ENCODE peak calls at places on chromosome 3, in nine cellular contexts. One of them, this sample, is unnamed.

GRCh38 chr3:47469616-47470015 is 6.1 kb downstream of the SCAP start:
- DNase-seq in sigmoid colon: no peak
- DNase-seq in HCT116: no peak
- DNase-seq in HFF-Myc: no peak
- DNase-seq in AG04450: no peak
- DNase-seq in mucosa of descending colon: no peak
- DNase-seq in psoas muscle: no peak
- DNase-seq in nephron progenitor cell: no peak
- DNase-seq in A549: no peak
- DNase-seq in this sample: no peak

GRCh38 chr3:145094355-145094941 is 1066.5 kb downstream of the PLOD2 start:
- DNase-seq in sigmoid colon: no peak
- DNase-seq in HCT116: peak; percentile 41
- DNase-seq in HFF-Myc: peak; percentile 27
- DNase-seq in AG04450: peak; percentile 16
- DNase-seq in mucosa of descending colon: no peak
- DNase-seq in psoas muscle: no peak
- DNase-seq in nephron progenitor cell: no peak
- DNase-seq in A549: peak; percentile 25
- DNase-seq in this sample: no peak

GRCh38 chr3:171339606-171340005 is 120.6 kb downstream of the TNIK start:
- DNase-seq in sigmoid colon: no peak
- DNase-seq in HCT116: no peak
- DNase-seq in HFF-Myc: no peak
- DNase-seq in AG04450: no peak
- DNase-seq in mucosa of descending colon: peak; percentile 82
- DNase-seq in psoas muscle: no peak
- DNase-seq in nephron progenitor cell: no peak
- DNase-seq in A549: no peak
- DNase-seq in this sample: no peak

GRCh38 chr3:167740961-167741587 is 5.6 kb downstream of the SERPINI1 start:
- DNase-seq in sigmoid colon: no peak
- DNase-seq in HCT116: peak; percentile 38
- DNase-seq in HFF-Myc: peak; percentile 11
- DNase-seq in AG04450: no peak
- DNase-seq in mucosa of descending colon: no peak
- DNase-seq in psoas muscle: no peak
- DNase-seq in nephron progenitor cell: peak; percentile 30
- DNase-seq in A549: peak; percentile 44
- DNase-seq in this sample: peak; percentile 20

GRCh38 chr3:30904986-30905385 is 10.5 kb upstream of the GADL1 start:
- DNase-seq in sigmoid colon: no peak
- DNase-seq in HCT116: no peak
- DNase-seq in HFF-Myc: no peak
- DNase-seq in AG04450: no peak
- DNase-seq in mucosa of descending colon: no peak
- DNase-seq in psoas muscle: no peak
- DNase-seq in nephron progenitor cell: no peak
- DNase-seq in A549: no peak
- DNase-seq in this sample: peak; percentile 40

GRCh38 chr3:15007681-15008141 is 57.4 kb downstream of the MRPS25 start:
- DNase-seq in sigmoid colon: no peak
- DNase-seq in HCT116: no peak
- DNase-seq in HFF-Myc: no peak
- DNase-seq in AG04450: peak; percentile 77
- DNase-seq in mucosa of descending colon: no peak
- DNase-seq in psoas muscle: no peak
- DNase-seq in nephron progenitor cell: no peak
- DNase-seq in A549: no peak
- DNase-seq in this sample: peak; percentile 83

GRCh38 chr3:43180027-43180426 is 74.1 kb upstream of the POMGNT2 start:
- DNase-seq in sigmoid colon: no peak
- DNase-seq in HCT116: no peak
- DNase-seq in HFF-Myc: peak; percentile 77
- DNase-seq in AG04450: peak; percentile 73
- DNase-seq in mucosa of descending colon: no peak
- DNase-seq in psoas muscle: no peak
- DNase-seq in nephron progenitor cell: no peak
- DNase-seq in A549: no peak
- DNase-seq in this sample: peak; percentile 80

GRCh38 chr3:121592856-121593702 is at the start of gene FBXO40:
- DNase-seq in sigmoid colon: no peak
- DNase-seq in HCT116: no peak
- DNase-seq in HFF-Myc: no peak
- DNase-seq in AG04450: no peak
- DNase-seq in mucosa of descending colon: no peak
- DNase-seq in psoas muscle: peak; percentile 31
- DNase-seq in nephron progenitor cell: no peak
- DNase-seq in A549: no peak
- DNase-seq in this sample: no peak

GRCh38 chr3:9396632-9397330 is 634 bp upstream of the SETD5 start:
- DNase-seq in sigmoid colon: peak; percentile 99
- DNase-seq in HCT116: peak; percentile 98
- DNase-seq in HFF-Myc: peak; percentile 99
- DNase-seq in AG04450: peak; percentile 100
- DNase-seq in mucosa of descending colon: peak; percentile 99
- DNase-seq in psoas muscle: peak; percentile 99
- DNase-seq in nephron progenitor cell: peak; percentile 99
- DNase-seq in A549: peak; percentile 99
- DNase-seq in this sample: peak; percentile 100

GRCh38 chr3:100954199-100954935 is 38.9 kb downstream of the ABI3BP start:
- DNase-seq in sigmoid colon: no peak
- DNase-seq in HCT116: no peak
- DNase-seq in HFF-Myc: no peak
- DNase-seq in AG04450: no peak
- DNase-seq in mucosa of descending colon: no peak
- DNase-seq in psoas muscle: no peak
- DNase-seq in nephron progenitor cell: no peak
- DNase-seq in A549: no peak
- DNase-seq in this sample: peak; percentile 15

GRCh38 chr3:195773956-195774537 is 37.7 kb downstream of the MUC4 start:
- DNase-seq in sigmoid colon: peak; percentile 46
- DNase-seq in HCT116: no peak
- DNase-seq in HFF-Myc: no peak
- DNase-seq in AG04450: no peak
- DNase-seq in mucosa of descending colon: peak; percentile 17
- DNase-seq in psoas muscle: no peak
- DNase-seq in nephron progenitor cell: no peak
- DNase-seq in A549: no peak
- DNase-seq in this sample: no peak

GRCh38 chr3:195771651-195772300 is 40.0 kb downstream of the MUC4 start:
- DNase-seq in sigmoid colon: peak; percentile 60
- DNase-seq in HCT116: no peak
- DNase-seq in HFF-Myc: no peak
- DNase-seq in AG04450: no peak
- DNase-seq in mucosa of descending colon: peak; percentile 24
- DNase-seq in psoas muscle: no peak
- DNase-seq in nephron progenitor cell: no peak
- DNase-seq in A549: no peak
- DNase-seq in this sample: no peak

GRCh38 chr3:195770081-195770840 is 41.5 kb downstream of the MUC4 start:
- DNase-seq in sigmoid colon: peak; percentile 49
- DNase-seq in HCT116: no peak
- DNase-seq in HFF-Myc: no peak
- DNase-seq in AG04450: no peak
- DNase-seq in mucosa of descending colon: no peak
- DNase-seq in psoas muscle: no peak
- DNase-seq in nephron progenitor cell: no peak
- DNase-seq in A549: no peak
- DNase-seq in this sample: no peak

GRCh38 chr3:195777975-195778374 is 33.8 kb downstream of the MUC4 start:
- DNase-seq in sigmoid colon: peak; percentile 42
- DNase-seq in HCT116: no peak
- DNase-seq in HFF-Myc: no peak
- DNase-seq in AG04450: no peak
- DNase-seq in mucosa of descending colon: no peak
- DNase-seq in psoas muscle: no peak
- DNase-seq in nephron progenitor cell: no peak
- DNase-seq in A549: no peak
- DNase-seq in this sample: no peak

GRCh38 chr3:195774917-195775316 is 36.8 kb downstream of the MUC4 start:
- DNase-seq in sigmoid colon: peak; percentile 76
- DNase-seq in HCT116: peak; percentile 27
- DNase-seq in HFF-Myc: no peak
- DNase-seq in AG04450: no peak
- DNase-seq in mucosa of descending colon: no peak
- DNase-seq in psoas muscle: peak; percentile 76
- DNase-seq in nephron progenitor cell: peak; percentile 54
- DNase-seq in A549: peak; percentile 58
- DNase-seq in this sample: peak; percentile 12
- TF ChIP-seq CTCF in sigmoid colon: peak; percentile 40
- TF ChIP-seq CTCF in HCT116: peak; percentile 84
- TF ChIP-seq CTCF in HFF-Myc: peak; percentile 42
- TF ChIP-seq CTCF in AG04450: peak; percentile 46
- TF ChIP-seq CTCF in mucosa of descending colon: no peak
- TF ChIP-seq CTCF in psoas muscle: peak; percentile 49
- TF ChIP-seq CTCF in nephron progenitor cell: peak; percentile 41
- TF ChIP-seq CTCF in A549: peak; percentile 50
- TF ChIP-seq CTCF in this sample: peak; percentile 53

DNA sequence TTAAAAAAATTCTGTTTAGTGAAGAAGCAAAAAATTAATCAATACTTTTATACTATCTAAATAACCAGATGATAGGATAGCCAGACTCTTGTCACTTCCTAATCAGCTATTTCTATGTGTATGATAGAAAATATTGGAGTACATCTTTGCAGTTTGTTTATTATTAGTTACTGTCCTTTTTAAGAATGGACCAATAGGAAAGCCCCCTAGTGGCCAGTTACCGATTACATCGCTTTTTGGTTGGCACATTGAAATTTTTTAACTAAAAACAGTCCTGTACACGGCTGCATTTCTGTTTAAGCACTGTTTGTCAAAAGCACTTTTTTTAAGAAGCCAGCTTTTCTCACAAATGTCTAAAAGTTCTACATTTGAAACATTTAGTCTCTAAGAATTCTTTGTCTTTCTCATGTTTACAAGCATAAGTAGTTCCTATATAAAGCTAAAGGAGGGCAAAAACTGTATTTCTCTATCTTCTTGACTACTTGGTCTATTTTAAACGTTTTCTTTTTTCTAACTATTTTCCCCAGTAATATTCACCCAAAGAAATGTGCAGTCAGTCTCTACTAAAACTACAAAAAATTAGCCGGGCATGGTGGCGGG is 253.2 kb upstream of the LRTM1 start:
- DNase-seq in sigmoid colon: no peak
- DNase-seq in HCT116: no peak
- DNase-seq in HFF-Myc: no peak
- DNase-seq in AG04450: no peak
- DNase-seq in mucosa of descending colon: no peak
- DNase-seq in psoas muscle: no peak
- DNase-seq in nephron progenitor cell: peak; percentile 38
- DNase-seq in A549: peak; percentile 22
- DNase-seq in this sample: peak; percentile 48
- TF ChIP-seq CTCF in sigmoid colon: peak; percentile 56
- TF ChIP-seq CTCF in HCT116: peak; percentile 63
- TF ChIP-seq CTCF in HFF-Myc: peak; percentile 70
- TF ChIP-seq CTCF in AG04450: peak; percentile 62
- TF ChIP-seq CTCF in mucosa of descending colon: no peak
- TF ChIP-seq CTCF in psoas muscle: peak; percentile 79
- TF ChIP-seq CTCF in nephron progenitor cell: peak; percentile 79
- TF ChIP-seq CTCF in A549: peak; percentile 51
- TF ChIP-seq CTCF in this sample: peak; percentile 95

GRCh38 chr3:10992017-10992945 is at the start of gene SLC6A1:
- DNase-seq in sigmoid colon: no peak
- DNase-seq in HCT116: no peak
- DNase-seq in HFF-Myc: no peak
- DNase-seq in AG04450: no peak
- DNase-seq in mucosa of descending colon: no peak
- DNase-seq in psoas muscle: peak; percentile 38
- DNase-seq in nephron progenitor cell: peak; percentile 56
- DNase-seq in A549: peak; percentile 22
- DNase-seq in this sample: no peak
- TF ChIP-seq CTCF in sigmoid colon: no peak
- TF ChIP-seq CTCF in HCT116: no peak
- TF ChIP-seq CTCF in HFF-Myc: no peak
- TF ChIP-seq CTCF in AG04450: no peak
- TF ChIP-seq CTCF in mucosa of descending colon: no peak
- TF ChIP-seq CTCF in psoas muscle: no peak
- TF ChIP-seq CTCF in nephron progenitor cell: no peak
- TF ChIP-seq CTCF in A549: peak; percentile 9
- TF ChIP-seq CTCF in this sample: no peak

GRCh38 chr3:136543385-136543784 is 208.8 kb downstream of the STAG1 start:
- DNase-seq in sigmoid colon: no peak
- DNase-seq in HCT116: no peak
- DNase-seq in HFF-Myc: no peak
- DNase-seq in AG04450: no peak
- DNase-seq in mucosa of descending colon: no peak
- DNase-seq in psoas muscle: no peak
- DNase-seq in nephron progenitor cell: no peak
- DNase-seq in A549: no peak
- DNase-seq in this sample: no peak

GRCh38 chr3:136545664-136546266 is 206.4 kb downstream of the STAG1 start:
- DNase-seq in sigmoid colon: no peak
- DNase-seq in HCT116: no peak
- DNase-seq in HFF-Myc: no peak
- DNase-seq in AG04450: no peak
- DNase-seq in mucosa of descending colon: no peak
- DNase-seq in psoas muscle: no peak
- DNase-seq in nephron progenitor cell: no peak
- DNase-seq in A549: peak; percentile 3
- DNase-seq in this sample: peak; percentile 23

GRCh38 chr3:136544532-136544931 is 207.6 kb downstream of the STAG1 start:
- DNase-seq in sigmoid colon: no peak
- DNase-seq in HCT116: no peak
- DNase-seq in HFF-Myc: no peak
- DNase-seq in AG04450: no peak
- DNase-seq in mucosa of descending colon: no peak
- DNase-seq in psoas muscle: no peak
- DNase-seq in nephron progenitor cell: no peak
- DNase-seq in A549: no peak
- DNase-seq in this sample: peak; percentile 13

GRCh38 chr3:136547293-136547692 is 204.9 kb downstream of the STAG1 start:
- DNase-seq in sigmoid colon: no peak
- DNase-seq in HCT116: no peak
- DNase-seq in HFF-Myc: no peak
- DNase-seq in AG04450: no peak
- DNase-seq in mucosa of descending colon: no peak
- DNase-seq in psoas muscle: no peak
- DNase-seq in nephron progenitor cell: no peak
- DNase-seq in A549: no peak
- DNase-seq in this sample: no peak

GRCh38 chr3:136546718-136547117 is 205.5 kb downstream of the STAG1 start:
- DNase-seq in sigmoid colon: no peak
- DNase-seq in HCT116: peak; percentile 10
- DNase-seq in HFF-Myc: no peak
- DNase-seq in AG04450: no peak
- DNase-seq in mucosa of descending colon: no peak
- DNase-seq in psoas muscle: no peak
- DNase-seq in nephron progenitor cell: no peak
- DNase-seq in A549: peak; percentile 16
- DNase-seq in this sample: no peak
- TF ChIP-seq CTCF in sigmoid colon: no peak
- TF ChIP-seq CTCF in HCT116: peak; percentile 33
- TF ChIP-seq CTCF in HFF-Myc: peak; percentile 8
- TF ChIP-seq CTCF in AG04450: peak; percentile 29
- TF ChIP-seq CTCF in mucosa of descending colon: no peak
- TF ChIP-seq CTCF in psoas muscle: peak; percentile 11
- TF ChIP-seq CTCF in nephron progenitor cell: no peak
- TF ChIP-seq CTCF in A549: no peak
- TF ChIP-seq CTCF in this sample: peak; percentile 59

GRCh38 chr3:117059054-117059989 is 349.7 kb downstream of the TUSC7 start:
- DNase-seq in sigmoid colon: no peak
- DNase-seq in HCT116: peak; percentile 6
- DNase-seq in HFF-Myc: no peak
- DNase-seq in AG04450: no peak
- DNase-seq in mucosa of descending colon: no peak
- DNase-seq in psoas muscle: no peak
- DNase-seq in nephron progenitor cell: peak; percentile 10
- DNase-seq in A549: peak; percentile 47
- DNase-seq in this sample: peak; percentile 14
- TF ChIP-seq CTCF in sigmoid colon: no peak
- TF ChIP-seq CTCF in HCT116: peak; percentile 13
- TF ChIP-seq CTCF in HFF-Myc: peak; percentile 19
- TF ChIP-seq CTCF in AG04450: peak; percentile 49
- TF ChIP-seq CTCF in mucosa of descending colon: no peak
- TF ChIP-seq CTCF in psoas muscle: peak; percentile 30
- TF ChIP-seq CTCF in nephron progenitor cell: peak; percentile 70
- TF ChIP-seq CTCF in A549: peak; percentile 73
- TF ChIP-seq CTCF in this sample: peak; percentile 76

This sample was measured in HFFc6.